ENCODE peak calls at places on chromosome 1, in seven cellular contexts. B, L, I, S, H, V and M are unnamed samples. For H3K4me1, the result is how much of the 10 kb centered on the place peaks cover.

GRCh38 chr1:15616704-15617172 is 520 bp upstream of the DDI2 start:
- DNase-seq in H (no peak), L (no peak), I (peak), S (no peak), V (no peak), B (peak), M (no peak)

GRCh38 chr1:166271151-166271538 is 104.3 kb upstream of the FAM78B start:
- DNase-seq in B (no peak), I (no peak), V (no peak), L (no peak), S (no peak), H (no peak), M (no peak)

GRCh38 chr1:117671781-117672501 is 66.1 kb downstream of the TENT5C start:
- DNase-seq in S (no peak), V (no peak), B (peak), I (peak), H (peak), L (peak), M (no peak)

GRCh38 chr1:20359451-20360330 is 69.0 kb downstream of the VWA5B1 start:
- DNase-seq in L (peak), S (peak), I (no peak), H (peak), V (no peak), B (peak), M (no peak)

GRCh38 chr1:36204347-36204909 is 19.8 kb upstream of the THRAP3 start:
- DNase-seq in L (no peak), H (peak), I (no peak), S (peak), V (no peak), B (no peak), M (no peak)

GRCh38 chr1:220905650-220906560 is 26.7 kb downstream of the HLX start:
- DNase-seq in I (no peak), S (no peak), V (no peak), L (no peak), B (no peak), H (no peak), M (no peak)

GRCh38 chr1:154759196-154759595 is 110.9 kb downstream of the KCNN3 start:
- DNase-seq in V (no peak), B (peak), L (no peak), I (no peak), S (no peak), H (peak), M (no peak)

GRCh38 chr1:41643422-41643821 is 158.9 kb upstream of the EDN2 start:
- DNase-seq in I (no peak), V (no peak), S (no peak), L (peak), H (no peak), B (no peak), M (no peak)

GRCh38 chr1:31564606-31564989 is 11.7 kb upstream of the TINAGL1 start:
- DNase-seq in V (peak), I (no peak), S (peak), L (no peak), B (no peak), H (no peak), M (peak)

GRCh38 chr1:243598433-243598832 is 251.6 kb downstream of the AKT3 start:
- DNase-seq in V (no peak), L (no peak), I (no peak), B (no peak), H (no peak), S (no peak), M (no peak)

DNA sequence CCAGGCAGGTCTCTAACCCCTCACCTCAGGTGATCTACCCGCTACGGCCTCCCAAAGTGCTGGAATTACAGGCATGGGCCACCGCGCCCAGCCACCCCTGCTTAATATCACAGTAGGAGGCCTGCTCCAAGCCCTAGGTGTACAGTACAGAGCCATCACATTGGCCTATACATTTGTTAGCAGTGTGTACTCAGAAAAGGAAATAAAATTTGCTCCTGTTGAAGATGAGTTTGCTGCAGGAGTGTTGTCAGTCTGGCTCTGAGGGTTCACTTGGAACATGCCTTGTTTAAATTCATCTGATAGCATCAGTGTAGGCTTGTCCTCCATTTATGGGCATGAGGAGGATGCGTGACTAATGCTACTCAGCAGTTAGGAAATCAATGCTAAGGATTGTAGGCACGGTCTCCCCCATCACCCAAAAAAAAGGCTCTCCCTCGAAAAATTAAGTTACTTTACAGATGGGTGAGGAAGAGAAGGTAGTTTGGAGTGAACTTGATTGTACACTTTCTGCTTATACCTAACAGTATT is 4.6 kb upstream of the ENAH start:
- DNase-seq in H (no peak), L (no peak), S (no peak), I (no peak), B (no peak), V (no peak), M (no peak)
- TF ChIP-seq POLR2AphosphoS5 in H (no peak), L (no peak), S (no peak), I (no peak), B (no peak), V (peak), M (no peak)

DNA sequence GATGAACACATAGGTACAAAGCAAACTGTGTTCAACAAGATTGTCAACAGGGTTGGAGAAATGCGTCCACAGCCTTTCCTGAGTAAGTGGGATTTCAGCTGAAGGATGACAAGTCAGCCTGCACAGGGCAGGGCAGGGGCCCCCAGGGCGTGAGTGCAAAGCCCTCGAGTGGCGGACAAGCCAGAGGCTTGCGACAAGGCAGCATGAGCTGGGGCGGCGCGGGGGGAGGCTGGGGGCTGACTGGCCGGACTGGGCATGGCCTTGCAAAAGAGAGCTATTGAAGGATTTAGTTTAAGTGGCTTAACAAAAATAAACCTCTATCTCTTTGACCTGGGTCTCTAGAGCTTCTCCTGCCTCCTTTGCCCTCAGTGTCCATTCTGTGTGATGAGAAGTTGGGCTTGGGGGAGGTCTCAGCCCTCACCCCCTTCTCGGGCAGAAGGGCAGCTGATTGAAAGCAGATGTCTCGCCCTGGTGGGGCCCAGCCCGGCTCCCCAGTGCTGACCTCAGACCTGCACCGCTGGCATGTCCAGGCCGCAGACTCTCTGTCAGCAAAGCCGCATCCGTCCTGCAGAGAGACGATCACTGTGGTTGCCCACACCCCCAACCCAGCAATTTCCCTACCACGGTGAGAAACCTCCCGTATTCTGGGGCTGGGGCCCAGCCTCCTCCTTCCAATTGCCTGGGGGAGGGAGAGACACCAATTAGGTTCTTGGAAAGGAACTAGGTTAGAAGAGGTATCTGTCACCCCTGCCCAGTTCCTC is 24.3 kb upstream of the EPS8L3 start:
- DNase-seq in S (no peak), H (peak), B (peak), L (peak), V (no peak), I (no peak), M (no peak)
- H3K4me1 ChIP-seq in S (under half), H (under half), B (under half), L (under half), V (half or more), I (under half), M (under half)

DNA sequence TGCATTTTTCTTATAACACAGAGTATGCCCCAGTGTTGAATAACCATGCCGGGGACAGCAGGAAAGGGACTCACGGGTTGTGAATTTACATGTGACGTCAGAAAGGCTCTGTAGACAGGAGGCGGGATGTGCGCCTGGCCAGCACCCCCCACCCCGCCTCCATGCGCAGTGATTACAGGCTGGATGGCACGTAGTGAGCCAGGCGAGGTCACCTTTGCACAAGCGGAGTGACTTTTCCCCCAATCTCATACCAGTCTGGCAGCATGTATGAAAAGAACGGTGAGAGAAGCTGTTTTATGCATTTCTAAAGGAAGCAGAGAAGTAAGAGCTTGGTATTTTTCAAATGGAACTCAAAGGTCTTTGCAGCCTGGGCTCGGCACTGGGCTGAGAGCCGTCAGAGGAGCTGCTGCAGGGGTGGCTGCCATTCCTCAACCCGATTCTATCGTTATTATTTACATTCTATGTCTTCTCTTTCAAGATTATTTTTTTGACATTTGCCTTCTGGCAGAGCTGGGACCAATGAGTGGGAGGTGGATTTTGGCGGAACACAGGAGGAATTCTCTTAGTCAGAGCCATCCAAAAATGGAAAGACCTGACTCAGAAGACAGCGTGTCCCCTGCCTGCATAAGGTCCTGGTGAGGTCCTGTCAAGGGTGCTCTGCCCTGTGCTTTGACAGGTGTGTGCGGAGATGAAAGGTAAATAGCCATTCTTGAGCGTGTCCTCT is 115.6 kb upstream of the SLC45A1 start:
- DNase-seq in B (peak), H (peak), S (peak), V (no peak), I (peak), L (peak), M (no peak)
- TF ChIP-seq POLR2AphosphoS5 in B (peak), H (peak), S (no peak), V (peak), I (no peak), L (peak), M (peak)

GRCh38 chr1:194151056-194151455 is 964.6 kb upstream of the B3GALT2 start:
- DNase-seq in B (no peak), I (no peak), H (no peak), V (no peak), S (no peak), L (no peak), M (no peak)
- H3K4me1 ChIP-seq in B (under half), I (under half), H (under half), V (under half), S (under half), L (under half), M (under half)

GRCh38 chr1:98005326-98006010 is 84.6 kb upstream of the DPYD start:
- DNase-seq in H (no peak), I (no peak), S (no peak), L (no peak), B (no peak), V (no peak), M (no peak)
- TF ChIP-seq POLR2AphosphoS5 in H (no peak), I (no peak), S (no peak), L (no peak), B (no peak), V (no peak), M (no peak)

GRCh38 chr1:247562169-247562568 is 13.2 kb downstream of the GCSAML start:
- DNase-seq in L (no peak), B (no peak), V (no peak), H (no peak), S (no peak), I (no peak), M (no peak)

GRCh38 chr1:247558275-247558674 is 9.3 kb downstream of the GCSAML start:
- DNase-seq in H (no peak), I (no peak), V (no peak), L (no peak), B (no peak), S (no peak), M (no peak)

GRCh38 chr1:247561711-247562110 is 12.8 kb downstream of the GCSAML start:
- DNase-seq in V (no peak), H (no peak), I (peak), B (no peak), L (no peak), S (no peak), M (no peak)
- H3K4me1 ChIP-seq in V (under half), H (under half), I (under half), B (under half), L (under half), S (under half), M (under half)

GRCh38 chr1:10909697-10910489 is 102.6 kb upstream of the TARDBP start:
- DNase-seq in L (peak), H (peak), I (peak), S (no peak), B (no peak), V (no peak), M (no peak)

GRCh38 chr1:10908266-10908665 is 104.2 kb upstream of the TARDBP start:
- DNase-seq in V (no peak), H (no peak), B (no peak), L (no peak), S (no peak), I (no peak), M (no peak)

GRCh38 chr1:10911274-10912166 is 100.9 kb upstream of the TARDBP start:
- DNase-seq in L (no peak), B (no peak), V (no peak), S (no peak), I (no peak), H (no peak), M (no peak)

GRCh38 chr1:10912441-10912840 is 100.0 kb upstream of the TARDBP start:
- DNase-seq in B (no peak), S (no peak), V (no peak), H (no peak), I (no peak), L (no peak), M (no peak)

GRCh38 chr1:10910490-10911273 is 101.8 kb upstream of the TARDBP start:
- DNase-seq in L (no peak), H (no peak), V (no peak), I (no peak), S (no peak), B (no peak), M (no peak)
- TF ChIP-seq POLR2AphosphoS5 in L (no peak), H (no peak), V (no peak), I (no peak), S (no peak), B (no peak), M (no peak)

GRCh38 chr1:232131715-232132391 is 498.1 kb downstream of the SIPA1L2 start:
- DNase-seq in B (no peak), H (no peak), V (no peak), I (no peak), L (no peak), S (no peak), M (no peak)
- H3K4me1 ChIP-seq in B (under half), H (under half), V (under half), I (half or more), L (under half), S (under half), M (under half)